ENCODE peak calls at places on chromosomes 12 and 14, in five cellular contexts. T is mammary epithelial cell, R is left ventricle myocardium inferior, K is heart left ventricle, C is tibial artery. N is an unnamed sample.

GRCh38 chr14:68775614-68776126 is 17.2 kb downstream of the ZFP36L1 start:
- DNase-seq in T (no peak), R (no peak), K (peak; percentile 16), C (no peak), N (no peak)

GRCh38 chr12:68880660-68881325 is 52.2 kb downstream of the CPM start:
- DNase-seq in T (no peak), R (no peak), K (no peak), C (no peak), N (no peak)

GRCh38 chr14:56119221-56119967 is 1.2 kb downstream of the PELI2 start:
- DNase-seq in T (no peak), R (peak; percentile 51), K (peak; percentile 57), C (peak; percentile 72), N (peak; percentile 14)

GRCh38 chr12:25155031-25155576 is 39.9 kb downstream of the DNAI7 start:
- DNase-seq in T (no peak), R (no peak), K (no peak), C (no peak), N (peak; percentile 52)

GRCh38 chr14:50383618-50384225 is 13.0 kb downstream of the CDKL1 start:
- DNase-seq in T (no peak), R (no peak), K (no peak), C (no peak), N (no peak)

GRCh38 chr12:96193725-96194571 is at the start of gene ELK3:
- DNase-seq in T (peak; percentile 77), R (peak; percentile 72), K (peak; percentile 82), C (peak; percentile 72), N (peak; percentile 54)

GRCh38 chr12:54853933-54854538 is at the start of gene MUCL1:
- DNase-seq in T (peak; percentile 71), R (no peak), K (no peak), C (no peak), N (peak; percentile 60)

GRCh38 chr14:84482256-84483071 is 1047.5 kb upstream of the FLRT2 start:
- DNase-seq in T (no peak), R (no peak), K (no peak), C (no peak), N (no peak)

GRCh38 chr12:64029013-64029857 is 184.7 kb downstream of the SRGAP1 start:
- DNase-seq in T (no peak), R (no peak), K (no peak), C (no peak), N (no peak)

GRCh38 chr12:17278946-17279345 is 673.0 kb upstream of the LMO3 start:
- DNase-seq in T (no peak), R (no peak), K (no peak), C (no peak), N (no peak)

GRCh38 chr14:79802096-79802495 is 409.2 kb downstream of the DIO2 start:
- DNase-seq in T (no peak), R (no peak), K (no peak), C (no peak), N (no peak)
- H3K27me3 ChIP-seq in T (no peaks in the 10 kb centered on the region), R (no peaks in the 10 kb centered on the region), K (no peaks in the 10 kb centered on the region), C (no peaks in the 10 kb centered on the region), N (no peaks in the 10 kb centered on the region)

GRCh38 chr14:20376071-20376588 is 32.7 kb downstream of the PARP2 start:
- DNase-seq in T (no peak), R (no peak), K (no peak), C (no peak), N (no peak)
- H3K27me3 ChIP-seq in T (no peaks in the 10 kb centered on the region), R (no peaks in the 10 kb centered on the region), K (no peaks in the 10 kb centered on the region), C (no peaks in the 10 kb centered on the region), N (no peaks in the 10 kb centered on the region)

GRCh38 chr12:7054925-7055324 is 5.6 kb upstream of the C1S start:
- DNase-seq in T (no peak), R (no peak), K (no peak), C (no peak), N (no peak)
- H3K27me3 ChIP-seq in T (peaks cover 2% of the 10 kb centered on the region), R (peaks cover 18% of the 10 kb centered on the region), K (peaks cover 11% of the 10 kb centered on the region), C (peaks cover 7% of the 10 kb centered on the region), N (no peaks in the 10 kb centered on the region)

GRCh38 chr12:111034148-111034910 is 114.0 kb upstream of the MYL2 start:
- DNase-seq in T (peak; percentile 8), R (no peak), K (no peak), C (peak; percentile 38), N (no peak)
- H3K27me3 ChIP-seq in T (peaks cover 42% of the 10 kb centered on the region), R (peaks cover 98% of the 10 kb centered on the region), K (peaks cover 92% of the 10 kb centered on the region), C (peaks cover 86% of the 10 kb centered on the region), N (peaks cover 33% of the 10 kb centered on the region)

GRCh38 chr12:72053604-72054003 is 115.0 kb downstream of the TPH2 start:
- DNase-seq in T (no peak), R (no peak), K (no peak), C (no peak), N (no peak)
- H3K27me3 ChIP-seq in T (no peaks in the 10 kb centered on the region), R (no peaks in the 10 kb centered on the region), K (no peaks in the 10 kb centered on the region), C (no peaks in the 10 kb centered on the region), N (no peaks in the 10 kb centered on the region)

DNA sequence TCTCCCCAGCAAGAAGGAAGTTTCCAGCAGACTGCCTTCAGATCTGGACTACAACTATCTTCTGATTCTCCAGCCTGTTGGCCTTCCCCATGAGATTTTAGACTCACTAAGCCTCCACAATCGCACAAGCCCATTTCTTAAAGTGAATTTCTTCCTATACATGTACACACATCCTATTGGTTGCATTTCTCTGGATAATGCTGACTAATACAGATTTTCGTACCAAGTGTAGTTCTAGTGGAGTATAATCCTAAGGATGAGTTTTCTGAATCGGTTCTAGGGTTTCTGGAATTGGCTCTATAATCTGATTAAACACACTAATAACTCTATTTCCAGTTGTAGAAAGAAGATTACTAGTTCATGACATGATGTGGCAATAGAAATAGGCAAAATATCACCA is 53.3 kb downstream of the C12orf50 start:
- DNase-seq in T (no peak), R (no peak), K (no peak), C (no peak), N (no peak)
- H3K27me3 ChIP-seq in T (no peaks in the 10 kb centered on the region), R (no peaks in the 10 kb centered on the region), K (no peaks in the 10 kb centered on the region), C (no peaks in the 10 kb centered on the region), N (no peaks in the 10 kb centered on the region)

GRCh38 chr12:57626111-57626928 is 6.7 kb downstream of the B4GALNT1 start:
- DNase-seq in T (no peak), R (no peak), K (no peak), C (no peak), N (no peak)

GRCh38 chr12:57626929-57627445 is 6.0 kb downstream of the B4GALNT1 start:
- DNase-seq in T (no peak), R (no peak), K (no peak), C (no peak), N (no peak)

GRCh38 chr12:57629897-57630471 is 3.0 kb downstream of the B4GALNT1 start:
- DNase-seq in T (no peak), R (no peak), K (no peak), C (no peak), N (no peak)

GRCh38 chr12:57627504-57628279 is 5.3 kb downstream of the B4GALNT1 start:
- DNase-seq in T (no peak), R (no peak), K (no peak), C (peak; percentile 58), N (no peak)

GRCh38 chr12:57628280-57629191 is 4.5 kb downstream of the B4GALNT1 start:
- DNase-seq in T (no peak), R (no peak), K (no peak), C (no peak), N (no peak)
- H3K27me3 ChIP-seq in T (peaks cover 2% of the 10 kb centered on the region), R (peaks cover 90% of the 10 kb centered on the region), K (peaks cover 88% of the 10 kb centered on the region), C (peaks cover 18% of the 10 kb centered on the region), N (peaks cover 6% of the 10 kb centered on the region)

GRCh38 chr14:96038920-96039632 is at the start of gene C14orf132:
- DNase-seq in T (peak; percentile 40), R (peak; percentile 66), K (peak; percentile 66), C (peak; percentile 88), N (peak; percentile 12)
- H3K27me3 ChIP-seq in T (peaks cover 4% of the 10 kb centered on the region), R (peaks cover 66% of the 10 kb centered on the region), K (peaks cover 49% of the 10 kb centered on the region), C (no peaks in the 10 kb centered on the region), N (no peaks in the 10 kb centered on the region)

GRCh38 chr12:102963796-102964195 is 6.3 kb downstream of the ASCL1 start:
- DNase-seq in T (no peak), R (no peak), K (no peak), C (no peak), N (no peak)

GRCh38 chr12:102962986-102963385 is 5.5 kb downstream of the ASCL1 start:
- DNase-seq in T (no peak), R (no peak), K (no peak), C (no peak), N (no peak)

GRCh38 chr12:102966200-102966941 is 8.9 kb downstream of the ASCL1 start:
- DNase-seq in T (no peak), R (no peak), K (no peak), C (no peak), N (no peak)

GRCh38 chr12:102964872-102965271 is 7.4 kb downstream of the ASCL1 start:
- DNase-seq in T (no peak), R (no peak), K (no peak), C (no peak), N (no peak)

GRCh38 chr12:102965281-102966155 is 8.0 kb downstream of the ASCL1 start:
- DNase-seq in T (no peak), R (no peak), K (no peak), C (no peak), N (no peak)
- H3K27me3 ChIP-seq in T (peaks cover 45% of the 10 kb centered on the region), R (peaks cover 93% of the 10 kb centered on the region), K (peaks cover 82% of the 10 kb centered on the region), C (peaks cover 60% of the 10 kb centered on the region), N (peaks cover 6% of the 10 kb centered on the region)

N was measured in naive thymus-derived CD4-positive, alpha-beta T cell.